ENCODE peak calls at places on chromosomes 11 and 22, in five cellular contexts. S is dorsolateral prefrontal cortex, W is mammary epithelial cell, U is tibial artery, T is fibroblast of the aortic adventitia. R is an unnamed sample.

GRCh38 chr11:94638902-94639373 is 71.8 kb downstream of the PIWIL4 start:
- DNase-seq in S (no peak), W (peak), U (no peak), T (peak), R (no peak)

GRCh38 chr11:35145249-35145648 is 6.3 kb downstream of the CD44 start:
- DNase-seq in S (no peak), W (no peak), U (no peak), T (no peak), R (no peak)

GRCh38 chr11:130308925-130309324 is 5.8 kb downstream of the ZBTB44 start:
- DNase-seq in S (no peak), W (no peak), U (no peak), T (peak), R (no peak)

GRCh38 chr11:11444800-11445126 is 91.7 kb upstream of the CSNK2A3 start:
- DNase-seq in S (no peak), W (no peak), U (no peak), T (no peak), R (no peak)

GRCh38 chr11:43567396-43567975 is 113.1 kb upstream of the HSD17B12 start:
- DNase-seq in S (no peak), W (no peak), U (no peak), T (peak), R (no peak)

GRCh38 chr11:77267910-77268309 is 33.6 kb downstream of the GDPD4 start:
- DNase-seq in S (no peak), W (peak), U (no peak), T (no peak), R (no peak)

GRCh38 chr22:40512426-40513136 is 123.9 kb downstream of the MRTFA start:
- DNase-seq in S (no peak), W (peak), U (peak), T (peak), R (no peak)

GRCh38 chr11:102010776-102011500 is 36.3 kb upstream of the CFAP300 start:
- DNase-seq in S (no peak), W (peak), U (peak), T (peak), R (peak)

GRCh38 chr11:6755303-6755952 is 16.3 kb downstream of the OR2AG2 start:
- DNase-seq in S (no peak), W (peak), U (no peak), T (peak), R (no peak)

GRCh38 chr11:124405611-124406010 is 6.8 kb upstream of the OR8B3 start:
- DNase-seq in S (no peak), W (no peak), U (no peak), T (no peak), R (no peak)

GRCh38 chr11:15816996-15817395 is 539.4 kb downstream of the SOX6 start:
- DNase-seq in S (no peak), W (no peak), U (no peak), T (peak), R (no peak)

GRCh38 chr11:12235945-12236743 is 125.8 kb downstream of the MICAL2 start:
- DNase-seq in S (no peak), W (peak), U (peak), T (peak), R (no peak)

GRCh38 chr22:37165940-37166674 is 16.4 kb upstream of the IL2RB start:
- DNase-seq in S (no peak), W (no peak), U (no peak), T (no peak), R (no peak)

GRCh38 chr11:9565822-9566560 is 7.5 kb upstream of the WEE1 start:
- DNase-seq in S (no peak), W (peak), U (peak), T (peak), R (peak)

GRCh38 chr11:126355926-126356897 is 726 bp downstream of the ST3GAL4 start:
- DNase-seq in S (peak), W (peak), U (no peak), T (peak), R (no peak)

GRCh38 chr11:123261345-123262106 is 66.5 kb upstream of the CLMP start:
- DNase-seq in S (peak), W (peak), U (peak), T (peak), R (peak)

GRCh38 chr11:120128392-120129172 is 9.3 kb downstream of the TRIM29 start:
- DNase-seq in S (no peak), W (peak), U (peak), T (peak), R (no peak)

GRCh38 chr11:35174666-35175065 is 35.7 kb downstream of the CD44 start:
- DNase-seq in S (no peak), W (no peak), U (no peak), T (peak), R (no peak)

GRCh38 chr22:41909290-41910049 is 5.4 kb downstream of the SHISA8 start:
- DNase-seq in S (no peak), W (no peak), U (no peak), T (no peak), R (no peak)

GRCh38 chr11:27468209-27468608 is 4.4 kb downstream of the LGR4 start:
- DNase-seq in S (no peak), W (peak), U (no peak), T (peak), R (no peak)

GRCh38 chr11:133064152-133064877 is 468.0 kb downstream of the OPCML start:
- DNase-seq in S (peak), W (peak), U (peak), T (peak), R (no peak)

GRCh38 chr22:39375646-39376045 is 23.9 kb upstream of the TAB1 start:
- DNase-seq in S (no peak), W (no peak), U (no peak), T (no peak), R (no peak)

GRCh38 chr11:45599161-45599943 is 66.1 kb downstream of the CHST1 start:
- DNase-seq in S (no peak), W (no peak), U (no peak), T (no peak), R (no peak)

GRCh38 chr11:120378474-120378873 is 42.3 kb downstream of the ARHGEF12 start:
- DNase-seq in S (no peak), W (peak), U (no peak), T (no peak), R (no peak)

GRCh38 chr11:12729941-12730340 is 55.7 kb downstream of the TEAD1 start:
- DNase-seq in S (no peak), W (no peak), U (no peak), T (no peak), R (no peak)

GRCh38 chr22:36409911-36410756 is 22.4 kb upstream of the MYH9 start:
- DNase-seq in S (peak), W (peak), U (peak), T (no peak), R (peak)

GRCh38 chr11:16993495-16993894 is 20.7 kb downstream of the PLEKHA7 start:
- DNase-seq in S (no peak), W (no peak), U (no peak), T (no peak), R (no peak)

GRCh38 chr11:19711911-19712280 is 741 bp upstream of the NAV2 start:
- DNase-seq in S (no peak), W (peak), U (no peak), T (no peak), R (no peak)

GRCh38 chr22:20526628-20527355 is 19.4 kb downstream of the MED15 start:
- DNase-seq in S (no peak), W (peak), U (no peak), T (peak), R (no peak)

GRCh38 chr11:117197516-117198456 is 1.4 kb upstream of the TAGLN start:
- DNase-seq in S (no peak), W (no peak), U (peak), T (no peak), R (no peak)

GRCh38 chr11:116072776-116073175 is 568.6 kb upstream of the CADM1 start:
- DNase-seq in S (no peak), W (no peak), U (no peak), T (no peak), R (no peak)

GRCh38 chr11:66725646-66726045 is 3.4 kb downstream of the SPTBN2 start:
- DNase-seq in S (no peak), W (no peak), U (no peak), T (no peak), R (no peak)

GRCh38 chr11:130798280-130798679 is 118.0 kb downstream of the SNX19 start:
- DNase-seq in S (no peak), W (peak), U (no peak), T (peak), R (no peak)

GRCh38 chr11:41085123-41085522 is 374.3 kb downstream of the LRRC4C start:
- DNase-seq in S (no peak), W (no peak), U (no peak), T (no peak), R (no peak)

GRCh38 chr11:120068114-120068573 is 69.8 kb downstream of the TRIM29 start:
- DNase-seq in S (no peak), W (peak), U (no peak), T (no peak), R (no peak)

GRCh38 chr11:113634940-113635575 is 71.0 kb downstream of the TMPRSS5 start:
- DNase-seq in S (no peak), W (peak), U (no peak), T (peak), R (no peak)

GRCh38 chr22:46090631-46091201 is 59.6 kb upstream of the PPARA start:
- DNase-seq in S (no peak), W (peak), U (peak), T (peak), R (no peak)

GRCh38 chr22:46088541-46089311 is 61.6 kb upstream of the PPARA start:
- DNase-seq in S (peak), W (peak), U (peak), T (peak), R (no peak)

GRCh38 chr22:46087816-46088277 is 62.5 kb upstream of the PPARA start:
- DNase-seq in S (peak), W (peak), U (peak), T (peak), R (peak)

GRCh38 chr22:46090051-46090591 is 60.2 kb upstream of the PPARA start:
- DNase-seq in S (peak), W (peak), U (peak), T (peak), R (no peak)

DNA sequence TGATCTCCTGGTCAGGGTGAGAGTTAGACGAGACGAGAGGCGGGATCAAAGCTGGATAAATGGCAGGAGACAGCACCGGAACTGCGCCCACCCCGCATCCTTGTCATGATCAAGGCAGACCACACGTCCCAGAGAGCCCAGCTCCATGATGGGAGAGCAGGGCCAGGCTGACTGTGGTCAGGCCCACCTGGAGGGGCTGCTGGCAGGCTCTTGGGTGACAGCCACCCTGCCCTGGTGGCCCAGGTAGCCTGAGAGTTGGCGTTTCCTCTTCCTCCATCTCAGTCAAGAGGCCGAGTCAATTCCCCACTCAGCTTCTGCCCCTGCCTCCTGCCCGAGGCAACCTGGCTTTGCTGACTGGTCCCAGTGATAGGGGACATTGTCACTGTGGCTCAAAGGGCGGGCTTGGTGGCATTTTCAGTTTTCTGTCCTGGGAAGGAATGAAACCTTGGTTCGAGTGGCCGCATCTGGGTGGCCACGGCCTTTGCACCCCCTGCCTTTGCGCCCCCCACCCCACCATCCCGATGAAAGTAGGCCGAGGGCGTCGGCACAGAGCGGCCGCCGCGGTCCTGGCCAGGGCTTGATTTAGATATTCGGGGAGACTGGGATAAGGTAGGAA is 60.8 kb upstream of the PPARA start:
- DNase-seq in S (peak), W (peak), U (peak), T (no peak), R (no peak)
- H3K4me3 ChIP-seq in S (no peak), W (peak), U (peak), T (peak), R (peak)

DNA sequence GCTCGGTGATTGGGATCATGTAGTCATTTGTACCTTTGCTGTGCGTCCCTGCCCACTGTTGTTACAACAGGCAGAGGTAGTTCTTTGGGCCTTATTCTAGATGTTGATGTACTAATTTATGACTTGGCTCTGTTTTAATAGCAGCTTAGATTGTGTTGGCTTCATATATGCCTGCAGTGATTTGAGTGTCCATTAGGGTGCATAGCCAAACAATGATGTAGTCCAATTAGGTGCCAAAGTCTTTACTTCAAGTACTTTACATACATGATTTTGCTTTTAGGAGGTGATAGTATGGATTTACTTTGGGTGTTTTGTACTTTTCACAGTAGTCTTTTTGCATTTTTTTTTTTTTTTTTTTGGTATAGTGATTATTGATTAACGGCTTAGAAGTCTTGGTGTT is 46.4 kb downstream of the PPP6R3 start:
- DNase-seq in S (no peak), W (no peak), U (no peak), T (no peak), R (no peak)
- TF ChIP-seq CTCF in S (no peak), W (peak), U (no peak), T (peak), R (no peak)

GRCh38 chr11:18697581-18697980 is 998 bp upstream of the TMEM86A start:
- DNase-seq in S (no peak), W (peak), U (no peak), T (no peak), R (no peak)

GRCh38 chr11:18699848-18700261 is 1.3 kb downstream of the TMEM86A start:
- DNase-seq in S (no peak), W (no peak), U (peak), T (no peak), R (no peak)

GRCh38 chr11:18699269-18699596 is 654 bp downstream of the TMEM86A start:
- DNase-seq in S (no peak), W (no peak), U (no peak), T (no peak), R (no peak)

GRCh38 chr11:18700375-18700774 is 1.8 kb downstream of the TMEM86A start:
- DNase-seq in S (no peak), W (peak), U (no peak), T (no peak), R (no peak)

DNA sequence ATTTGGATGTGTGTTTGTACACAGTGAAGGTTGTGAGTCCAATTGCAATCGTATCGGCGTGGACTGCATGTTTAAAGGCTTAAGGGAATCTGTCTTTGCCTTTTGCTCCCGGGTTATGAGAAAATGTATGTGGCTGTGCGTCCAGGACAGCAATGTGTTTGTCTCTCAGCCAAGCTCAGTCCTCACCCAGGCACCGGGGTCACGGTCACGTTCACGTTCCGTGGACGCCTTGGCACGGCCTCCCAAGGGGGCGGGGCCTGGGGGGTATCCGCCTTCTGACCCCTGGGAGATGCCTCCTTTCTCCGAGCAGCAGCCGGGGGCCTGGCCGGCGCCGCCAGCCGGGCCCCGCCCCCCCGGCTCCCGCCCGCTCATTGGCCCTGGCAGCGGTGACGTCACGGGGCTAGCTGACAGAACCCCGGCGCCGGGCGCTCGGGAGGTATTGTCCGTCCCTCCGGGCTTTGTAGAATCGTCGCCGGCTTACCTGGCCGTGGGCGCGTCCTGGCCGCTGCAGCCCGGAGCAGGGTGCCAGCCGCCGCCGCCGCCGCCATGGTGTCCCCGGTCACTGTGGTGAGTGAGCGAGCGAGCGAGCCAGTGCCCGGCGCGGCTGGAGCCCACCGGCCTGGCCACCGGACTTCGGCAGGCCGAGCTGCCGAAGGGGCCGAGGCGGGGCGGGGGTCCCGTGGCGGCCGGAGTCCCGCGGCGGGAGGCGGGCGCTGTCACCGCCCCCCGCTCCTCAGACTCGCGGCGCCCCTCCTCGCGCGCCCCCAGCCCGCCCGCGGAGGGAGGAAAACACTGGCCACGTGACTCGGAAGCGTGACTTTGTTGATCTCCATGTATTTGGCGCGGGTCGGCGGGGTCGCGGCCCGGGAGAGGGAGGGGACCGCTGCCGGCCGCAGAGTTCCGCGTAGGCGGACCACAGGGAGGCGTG is at the start of gene TMEM86A:
- DNase-seq in S (peak), W (peak), U (peak), T (peak), R (peak)
- H3K4me3 ChIP-seq in S (peak), W (peak), U (peak), T (peak), R (peak)

DNA sequence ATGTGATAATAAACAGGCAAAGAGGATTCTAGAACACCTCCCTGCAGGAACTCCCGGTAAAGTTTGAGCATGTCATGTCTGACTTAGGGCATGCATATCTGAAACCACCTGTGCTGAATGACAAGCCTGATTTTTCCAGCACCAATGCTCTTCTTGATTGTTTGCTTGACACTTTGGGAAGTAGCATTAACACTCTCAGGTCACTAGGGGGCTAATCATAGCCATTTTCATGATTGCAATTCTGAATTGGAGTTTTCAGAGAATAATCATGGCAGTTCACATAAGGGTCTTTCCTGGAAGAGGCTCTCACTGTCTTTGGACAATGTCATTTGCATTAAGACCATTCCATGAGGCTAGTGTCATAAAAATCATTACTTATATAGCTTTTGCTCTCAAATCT is 234.4 kb upstream of the MTNR1B start:
- DNase-seq in S (no peak), W (no peak), U (no peak), T (no peak), R (no peak)
- TF ChIP-seq CTCF in S (no peak), W (peak), U (no peak), T (no peak), R (no peak)

GRCh38 chr22:30190619-30191018 is 55.9 kb downstream of the LIF start:
- DNase-seq in S (no peak), W (no peak), U (no peak), T (no peak), R (no peak)

GRCh38 chr22:30193031-30193794 is 53.3 kb downstream of the LIF start:
- DNase-seq in S (no peak), W (no peak), U (no peak), T (no peak), R (no peak)

GRCh38 chr22:30195245-30196140 is 51.1 kb downstream of the LIF start:
- DNase-seq in S (no peak), W (peak), U (peak), T (peak), R (no peak)

GRCh38 chr22:30191049-30191701 is 55.4 kb downstream of the LIF start:
- DNase-seq in S (no peak), W (no peak), U (no peak), T (peak), R (no peak)

GRCh38 chr22:30192427-30192826 is 54.1 kb downstream of the LIF start:
- DNase-seq in S (no peak), W (no peak), U (no peak), T (no peak), R (no peak)
- H3K4me3 ChIP-seq in S (no peak), W (no peak), U (no peak), T (no peak), R (no peak)